ENCODE peak calls at places on chromosomes 4 and X, in ten cellular contexts. One of them, this sample, is unnamed.

GRCh38 chrX:72348247-72348979 is 42.7 kb upstream of the CITED1 start:
- DNase-seq in PC-9: no peak
- DNase-seq in Panc1: no peak
- DNase-seq in left ventricle myocardium inferior: no peak
- DNase-seq in OCI-LY7: no peak
- DNase-seq in foreskin keratinocyte: no peak
- DNase-seq in hepatocyte: no peak
- DNase-seq in cardiac fibroblast: no peak
- DNase-seq in cardiac muscle cell: no peak
- DNase-seq in CD14-positive monocyte: no peak
- DNase-seq in this sample: no peak

GRCh38 chrX:39930777-39931553 is 166.8 kb downstream of the BCOR start:
- DNase-seq in OCI-LY7: no peak
- DNase-seq in cardiac muscle cell: no peak
- DNase-seq in Panc1: no peak
- DNase-seq in PC-9: no peak
- DNase-seq in hepatocyte: no peak
- DNase-seq in left ventricle myocardium inferior: no peak
- DNase-seq in foreskin keratinocyte: no peak
- DNase-seq in cardiac fibroblast: no peak
- DNase-seq in CD14-positive monocyte: no peak
- DNase-seq in this sample: no peak

GRCh38 chr4:100781433-100781832 is 263.6 kb upstream of the EMCN start:
- DNase-seq in CD14-positive monocyte: no peak
- DNase-seq in OCI-LY7: no peak
- DNase-seq in foreskin keratinocyte: no peak
- DNase-seq in PC-9: no peak
- DNase-seq in hepatocyte: no peak
- DNase-seq in cardiac muscle cell: no peak
- DNase-seq in cardiac fibroblast: no peak
- DNase-seq in left ventricle myocardium inferior: no peak
- DNase-seq in Panc1: no peak
- DNase-seq in this sample: no peak

GRCh38 chrX:46260502-46260901 is 284.7 kb downstream of the ZNF674 start:
- DNase-seq in hepatocyte: no peak
- DNase-seq in foreskin keratinocyte: peak
- DNase-seq in left ventricle myocardium inferior: no peak
- DNase-seq in cardiac fibroblast: no peak
- DNase-seq in Panc1: no peak
- DNase-seq in cardiac muscle cell: no peak
- DNase-seq in PC-9: peak
- DNase-seq in OCI-LY7: no peak
- DNase-seq in CD14-positive monocyte: no peak
- DNase-seq in this sample: no peak

GRCh38 chr4:150209140-150209829 is 131.0 kb downstream of the DCLK2 start:
- DNase-seq in Panc1: no peak
- DNase-seq in left ventricle myocardium inferior: peak
- DNase-seq in cardiac fibroblast: peak
- DNase-seq in PC-9: no peak
- DNase-seq in hepatocyte: peak
- DNase-seq in CD14-positive monocyte: no peak
- DNase-seq in foreskin keratinocyte: peak
- DNase-seq in cardiac muscle cell: peak
- DNase-seq in OCI-LY7: peak
- DNase-seq in this sample: peak

GRCh38 chr4:3423952-3424351 is 17.8 kb upstream of the HGFAC start:
- DNase-seq in Panc1: no peak
- DNase-seq in foreskin keratinocyte: no peak
- DNase-seq in hepatocyte: no peak
- DNase-seq in PC-9: no peak
- DNase-seq in cardiac muscle cell: no peak
- DNase-seq in CD14-positive monocyte: no peak
- DNase-seq in OCI-LY7: no peak
- DNase-seq in cardiac fibroblast: no peak
- DNase-seq in left ventricle myocardium inferior: no peak
- DNase-seq in this sample: no peak

GRCh38 chrX:27680726-27681125 is 90.6 kb downstream of the DCAF8L2 start:
- DNase-seq in Panc1: no peak
- DNase-seq in PC-9: no peak
- DNase-seq in left ventricle myocardium inferior: no peak
- DNase-seq in foreskin keratinocyte: peak
- DNase-seq in cardiac muscle cell: no peak
- DNase-seq in hepatocyte: no peak
- DNase-seq in CD14-positive monocyte: no peak
- DNase-seq in cardiac fibroblast: peak
- DNase-seq in OCI-LY7: no peak
- DNase-seq in this sample: no peak

GRCh38 chrX:31213941-31214340 is 142.1 kb upstream of the FTHL17 start:
- DNase-seq in OCI-LY7: peak
- DNase-seq in hepatocyte: peak
- DNase-seq in CD14-positive monocyte: no peak
- DNase-seq in left ventricle myocardium inferior: no peak
- DNase-seq in foreskin keratinocyte: no peak
- DNase-seq in Panc1: no peak
- DNase-seq in cardiac fibroblast: peak
- DNase-seq in cardiac muscle cell: peak
- DNase-seq in PC-9: no peak
- DNase-seq in this sample: no peak

GRCh38 chrX:104641176-104641575 is 75.2 kb downstream of the IL1RAPL2 start:
- DNase-seq in PC-9: no peak
- DNase-seq in cardiac muscle cell: no peak
- DNase-seq in left ventricle myocardium inferior: no peak
- DNase-seq in hepatocyte: no peak
- DNase-seq in Panc1: no peak
- DNase-seq in cardiac fibroblast: no peak
- DNase-seq in OCI-LY7: peak
- DNase-seq in CD14-positive monocyte: no peak
- DNase-seq in foreskin keratinocyte: no peak
- DNase-seq in this sample: no peak

GRCh38 chrX:119692241-119693031 is 532 bp downstream of the SEPTIN6 start:
- DNase-seq in hepatocyte: peak
- DNase-seq in Panc1: no peak
- DNase-seq in CD14-positive monocyte: peak
- DNase-seq in left ventricle myocardium inferior: peak
- DNase-seq in OCI-LY7: peak
- DNase-seq in PC-9: no peak
- DNase-seq in foreskin keratinocyte: peak
- DNase-seq in cardiac fibroblast: peak
- DNase-seq in cardiac muscle cell: peak
- DNase-seq in this sample: no peak

GRCh38 chr4:39617534-39617933 is 21.1 kb downstream of the SMIM14 start:
- DNase-seq in cardiac muscle cell: no peak
- DNase-seq in foreskin keratinocyte: no peak
- DNase-seq in cardiac fibroblast: no peak
- DNase-seq in Panc1: no peak
- DNase-seq in CD14-positive monocyte: no peak
- DNase-seq in PC-9: no peak
- DNase-seq in left ventricle myocardium inferior: no peak
- DNase-seq in OCI-LY7: no peak
- DNase-seq in hepatocyte: no peak
- DNase-seq in this sample: no peak

GRCh38 chr4:85603437-85604336 is 128.7 kb downstream of the ARHGAP24 start:
- DNase-seq in CD14-positive monocyte: no peak
- DNase-seq in Panc1: no peak
- DNase-seq in foreskin keratinocyte: no peak
- DNase-seq in cardiac muscle cell: no peak
- DNase-seq in OCI-LY7: peak
- DNase-seq in cardiac fibroblast: peak
- DNase-seq in hepatocyte: no peak
- DNase-seq in left ventricle myocardium inferior: no peak
- DNase-seq in PC-9: no peak
- DNase-seq in this sample: no peak

DNA sequence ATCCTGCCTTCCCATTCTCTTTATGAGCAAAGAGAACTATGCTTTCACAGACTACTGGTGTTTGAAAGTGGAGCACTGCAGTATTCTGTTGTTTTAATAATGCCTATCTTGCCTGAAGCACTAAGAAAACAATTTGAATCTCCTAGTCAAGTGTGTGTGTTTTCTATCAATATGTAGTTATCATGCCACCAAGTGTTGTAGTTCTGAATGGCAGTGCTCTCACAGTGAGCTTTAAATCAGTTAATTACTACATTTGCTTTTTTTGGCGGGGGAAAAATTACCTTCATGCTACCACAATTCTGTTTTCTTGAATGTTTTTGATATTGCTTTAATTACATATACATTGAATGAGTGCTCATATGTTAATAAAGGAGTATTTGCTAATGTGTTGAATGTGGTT is 143.6 kb upstream of the FAM47A start:
- DNase-seq in OCI-LY7: no peak
- DNase-seq in left ventricle myocardium inferior: no peak
- DNase-seq in PC-9: no peak
- DNase-seq in hepatocyte: peak
- DNase-seq in cardiac muscle cell: peak
- DNase-seq in cardiac fibroblast: no peak
- DNase-seq in CD14-positive monocyte: no peak
- DNase-seq in foreskin keratinocyte: no peak
- DNase-seq in Panc1: no peak
- DNase-seq in this sample: no peak
- TF ChIP-seq CTCF in OCI-LY7: peak
- TF ChIP-seq CTCF in left ventricle myocardium inferior: peak
- TF ChIP-seq CTCF in PC-9: peak
- TF ChIP-seq CTCF in hepatocyte: peak
- TF ChIP-seq CTCF in cardiac muscle cell: no peak
- TF ChIP-seq CTCF in cardiac fibroblast: no peak
- TF ChIP-seq CTCF in CD14-positive monocyte: no peak
- TF ChIP-seq CTCF in foreskin keratinocyte: no peak
- TF ChIP-seq CTCF in Panc1: no peak
- TF ChIP-seq CTCF in this sample: peak

DNA sequence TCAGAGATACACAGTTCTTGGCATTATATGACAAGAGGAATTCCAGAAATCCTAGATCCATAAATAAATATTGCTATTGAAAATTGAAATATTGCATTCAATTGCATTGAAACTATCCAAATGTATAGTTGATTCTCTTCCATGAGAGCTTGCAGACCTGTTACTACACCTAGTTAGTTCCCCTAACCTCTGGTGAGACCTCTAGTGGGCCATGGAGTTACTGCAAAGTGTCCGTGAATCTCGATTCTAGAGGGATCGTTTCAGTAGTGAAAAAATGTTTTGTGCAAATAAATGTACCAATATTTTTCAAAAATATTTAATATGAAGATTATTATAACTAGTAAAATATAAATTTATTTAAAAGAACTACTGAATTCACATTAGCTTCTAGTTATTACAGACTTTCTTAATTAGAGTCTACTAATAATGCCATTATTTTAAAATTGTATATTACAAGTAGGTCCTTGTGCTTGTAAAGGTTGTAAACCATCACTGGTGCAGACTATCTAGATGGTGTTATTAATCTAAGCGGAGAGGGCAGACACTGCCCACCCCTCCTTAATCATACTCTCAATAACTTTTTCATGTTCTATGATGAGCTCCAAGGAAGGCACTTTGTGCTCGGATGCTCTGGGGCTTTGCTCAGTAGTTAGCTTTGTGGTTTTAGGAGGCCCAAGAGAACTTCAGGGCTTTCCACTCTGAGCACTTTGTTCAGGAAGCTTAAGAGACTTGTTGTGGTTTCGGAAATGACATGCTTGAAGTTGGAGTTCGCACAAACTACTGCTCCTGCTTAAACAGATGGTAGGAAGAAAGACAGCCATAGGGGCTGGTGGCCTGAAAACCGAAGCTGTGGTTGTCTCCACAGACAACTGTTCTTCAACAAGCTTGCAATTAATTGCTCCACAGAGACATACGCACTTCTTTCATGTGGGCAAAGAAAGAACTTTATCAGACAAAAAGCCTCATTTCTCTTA is 42.8 kb downstream of the IL21 start:
- DNase-seq in hepatocyte: peak
- DNase-seq in left ventricle myocardium inferior: no peak
- DNase-seq in cardiac fibroblast: peak
- DNase-seq in OCI-LY7: peak
- DNase-seq in PC-9: no peak
- DNase-seq in cardiac muscle cell: peak
- DNase-seq in foreskin keratinocyte: no peak
- DNase-seq in Panc1: no peak
- DNase-seq in CD14-positive monocyte: no peak
- DNase-seq in this sample: no peak
- TF ChIP-seq CTCF in hepatocyte: peak
- TF ChIP-seq CTCF in left ventricle myocardium inferior: peak
- TF ChIP-seq CTCF in cardiac fibroblast: peak
- TF ChIP-seq CTCF in OCI-LY7: peak
- TF ChIP-seq CTCF in PC-9: peak
- TF ChIP-seq CTCF in cardiac muscle cell: peak
- TF ChIP-seq CTCF in foreskin keratinocyte: peak
- TF ChIP-seq CTCF in Panc1: peak
- TF ChIP-seq CTCF in CD14-positive monocyte: peak
- TF ChIP-seq CTCF in this sample: peak

DNA sequence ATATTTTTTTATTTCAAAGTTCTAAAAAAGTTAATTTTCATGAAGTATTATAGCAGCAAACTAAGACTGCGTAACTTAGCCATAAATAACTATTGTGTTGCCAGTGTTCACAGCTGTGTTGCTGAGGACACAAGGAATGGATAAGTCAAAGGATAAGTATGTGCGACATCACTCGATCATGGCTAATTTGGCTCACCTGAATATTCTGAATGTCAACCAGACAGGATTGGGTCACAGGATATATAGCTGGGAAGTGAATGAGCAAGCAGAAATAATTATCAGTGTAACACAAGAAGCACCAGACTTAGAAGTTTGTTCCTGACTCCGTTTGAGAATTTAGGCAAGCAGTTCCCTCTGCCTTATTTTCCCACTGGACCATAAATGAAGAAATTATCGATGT is 33.9 kb downstream of the PRDM8 start:
- DNase-seq in OCI-LY7: no peak
- DNase-seq in cardiac muscle cell: no peak
- DNase-seq in left ventricle myocardium inferior: no peak
- DNase-seq in foreskin keratinocyte: peak
- DNase-seq in cardiac fibroblast: no peak
- DNase-seq in CD14-positive monocyte: no peak
- DNase-seq in hepatocyte: no peak
- DNase-seq in PC-9: no peak
- DNase-seq in Panc1: no peak
- DNase-seq in this sample: no peak
- TF ChIP-seq CTCF in OCI-LY7: no peak
- TF ChIP-seq CTCF in cardiac muscle cell: no peak
- TF ChIP-seq CTCF in left ventricle myocardium inferior: no peak
- TF ChIP-seq CTCF in foreskin keratinocyte: no peak
- TF ChIP-seq CTCF in cardiac fibroblast: no peak
- TF ChIP-seq CTCF in CD14-positive monocyte: no peak
- TF ChIP-seq CTCF in hepatocyte: no peak
- TF ChIP-seq CTCF in PC-9: no peak
- TF ChIP-seq CTCF in Panc1: no peak
- TF ChIP-seq CTCF in this sample: no peak

DNA sequence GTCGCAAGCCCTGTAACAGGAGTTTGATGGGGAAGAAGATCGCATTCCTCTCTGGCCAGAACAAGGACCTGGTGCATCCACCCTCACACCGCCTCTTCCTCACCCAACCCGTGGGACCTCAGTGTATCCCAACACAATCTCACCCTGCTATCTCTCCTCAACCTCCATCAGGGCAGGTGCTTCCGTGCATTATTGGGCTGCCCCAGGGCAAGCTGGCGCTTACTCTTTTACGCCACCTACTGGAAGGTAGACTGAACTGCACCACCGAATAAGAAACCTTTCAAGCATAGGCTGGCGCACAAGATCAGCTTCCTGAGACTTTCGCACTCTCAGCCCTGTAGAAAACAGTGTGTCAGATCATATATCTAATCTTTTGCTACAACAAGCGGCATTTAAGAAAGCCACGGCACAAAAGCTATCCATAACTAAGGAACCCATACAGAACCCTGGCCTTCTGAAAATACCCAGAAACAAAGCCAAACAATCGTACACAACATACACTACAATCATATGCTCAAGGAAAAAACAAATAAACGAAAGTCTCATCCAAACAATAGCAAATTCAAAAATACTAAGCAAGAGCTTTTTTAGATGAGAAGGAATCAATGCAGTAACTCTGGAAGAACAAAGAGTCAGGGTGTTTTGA is 209.3 kb downstream of the UGT8 start:
- DNase-seq in foreskin keratinocyte: no peak
- DNase-seq in cardiac muscle cell: peak
- DNase-seq in CD14-positive monocyte: peak
- DNase-seq in OCI-LY7: peak
- DNase-seq in PC-9: no peak
- DNase-seq in left ventricle myocardium inferior: no peak
- DNase-seq in hepatocyte: peak
- DNase-seq in Panc1: peak
- DNase-seq in cardiac fibroblast: peak
- DNase-seq in this sample: peak
- TF ChIP-seq CTCF in foreskin keratinocyte: peak
- TF ChIP-seq CTCF in cardiac muscle cell: peak
- TF ChIP-seq CTCF in CD14-positive monocyte: peak
- TF ChIP-seq CTCF in OCI-LY7: peak
- TF ChIP-seq CTCF in PC-9: peak
- TF ChIP-seq CTCF in left ventricle myocardium inferior: peak
- TF ChIP-seq CTCF in hepatocyte: peak
- TF ChIP-seq CTCF in Panc1: peak
- TF ChIP-seq CTCF in cardiac fibroblast: peak
- TF ChIP-seq CTCF in this sample: peak